ENCODE peak calls at places on chromosomes 12 and 14, in nine cellular contexts. One of them, this sample, is unnamed.

GRCh38 chr14:100586520-100587247 is 533 bp downstream of the BEGAIN start:
- DNase-seq in amniotic stem cell: no peak
- DNase-seq in mesenteric fat pad: peak; percentile 83
- DNase-seq in fibroblast of the conjunctiva: no peak
- DNase-seq in CD8-positive, alpha-beta T cell: no peak
- DNase-seq in AG04449: no peak
- DNase-seq in H54: peak; percentile 87
- DNase-seq in smooth muscle cell of the brain vasculature: no peak
- DNase-seq in activated CD8-positive, alpha-beta memory T cell treated with anti-CD3 and anti-CD28 coated beads for 24 hours: peak; percentile 64
- DNase-seq in this sample: no peak

GRCh38 chr14:53630336-53630735 is 326.3 kb downstream of the BMP4 start:
- DNase-seq in amniotic stem cell: no peak
- DNase-seq in mesenteric fat pad: no peak
- DNase-seq in fibroblast of the conjunctiva: no peak
- DNase-seq in CD8-positive, alpha-beta T cell: no peak
- DNase-seq in AG04449: no peak
- DNase-seq in H54: no peak
- DNase-seq in smooth muscle cell of the brain vasculature: no peak
- DNase-seq in activated CD8-positive, alpha-beta memory T cell treated with anti-CD3 and anti-CD28 coated beads for 24 hours: no peak
- DNase-seq in this sample: no peak

GRCh38 chr14:75689012-75689411 is 28.0 kb downstream of the TTLL5 start:
- DNase-seq in amniotic stem cell: no peak
- DNase-seq in mesenteric fat pad: no peak
- DNase-seq in fibroblast of the conjunctiva: no peak
- DNase-seq in CD8-positive, alpha-beta T cell: no peak
- DNase-seq in AG04449: no peak
- DNase-seq in H54: no peak
- DNase-seq in smooth muscle cell of the brain vasculature: no peak
- DNase-seq in activated CD8-positive, alpha-beta memory T cell treated with anti-CD3 and anti-CD28 coated beads for 24 hours: no peak
- DNase-seq in this sample: no peak

GRCh38 chr12:87233636-87234035 is 795.6 kb downstream of the C12orf50 start:
- DNase-seq in amniotic stem cell: no peak
- DNase-seq in mesenteric fat pad: no peak
- DNase-seq in fibroblast of the conjunctiva: no peak
- DNase-seq in CD8-positive, alpha-beta T cell: no peak
- DNase-seq in AG04449: no peak
- DNase-seq in H54: no peak
- DNase-seq in smooth muscle cell of the brain vasculature: no peak
- DNase-seq in activated CD8-positive, alpha-beta memory T cell treated with anti-CD3 and anti-CD28 coated beads for 24 hours: no peak
- DNase-seq in this sample: no peak

GRCh38 chr12:86429824-86430223 is 173.6 kb upstream of the MGAT4C start:
- DNase-seq in amniotic stem cell: no peak
- DNase-seq in mesenteric fat pad: no peak
- DNase-seq in fibroblast of the conjunctiva: no peak
- DNase-seq in CD8-positive, alpha-beta T cell: no peak
- DNase-seq in AG04449: no peak
- DNase-seq in H54: no peak
- DNase-seq in smooth muscle cell of the brain vasculature: no peak
- DNase-seq in activated CD8-positive, alpha-beta memory T cell treated with anti-CD3 and anti-CD28 coated beads for 24 hours: no peak
- DNase-seq in this sample: no peak

GRCh38 chr12:109098142-109098652 is 800 bp downstream of the UNG start:
- DNase-seq in amniotic stem cell: no peak
- DNase-seq in mesenteric fat pad: peak; percentile 91
- DNase-seq in fibroblast of the conjunctiva: peak; percentile 44
- DNase-seq in CD8-positive, alpha-beta T cell: peak; percentile 36
- DNase-seq in AG04449: no peak
- DNase-seq in H54: peak; percentile 27
- DNase-seq in smooth muscle cell of the brain vasculature: no peak
- DNase-seq in activated CD8-positive, alpha-beta memory T cell treated with anti-CD3 and anti-CD28 coated beads for 24 hours: no peak
- DNase-seq in this sample: no peak

GRCh38 chr14:100409016-100409385 is 85.9 kb downstream of the SLC25A47 start:
- DNase-seq in amniotic stem cell: no peak
- DNase-seq in mesenteric fat pad: peak; percentile 65
- DNase-seq in fibroblast of the conjunctiva: no peak
- DNase-seq in CD8-positive, alpha-beta T cell: no peak
- DNase-seq in AG04449: no peak
- DNase-seq in H54: no peak
- DNase-seq in smooth muscle cell of the brain vasculature: no peak
- DNase-seq in activated CD8-positive, alpha-beta memory T cell treated with anti-CD3 and anti-CD28 coated beads for 24 hours: no peak
- DNase-seq in this sample: no peak

GRCh38 chr12:40745386-40745785 is 53.1 kb downstream of the CNTN1 start:
- DNase-seq in amniotic stem cell: no peak
- DNase-seq in mesenteric fat pad: no peak
- DNase-seq in fibroblast of the conjunctiva: no peak
- DNase-seq in CD8-positive, alpha-beta T cell: no peak
- DNase-seq in AG04449: no peak
- DNase-seq in H54: no peak
- DNase-seq in smooth muscle cell of the brain vasculature: no peak
- DNase-seq in activated CD8-positive, alpha-beta memory T cell treated with anti-CD3 and anti-CD28 coated beads for 24 hours: no peak
- DNase-seq in this sample: no peak

GRCh38 chr14:99728231-99728920 is 44.3 kb downstream of the CYP46A1 start:
- DNase-seq in amniotic stem cell: no peak
- DNase-seq in mesenteric fat pad: peak; percentile 78
- DNase-seq in fibroblast of the conjunctiva: no peak
- DNase-seq in CD8-positive, alpha-beta T cell: no peak
- DNase-seq in AG04449: no peak
- DNase-seq in H54: no peak
- DNase-seq in smooth muscle cell of the brain vasculature: no peak
- DNase-seq in activated CD8-positive, alpha-beta memory T cell treated with anti-CD3 and anti-CD28 coated beads for 24 hours: no peak
- DNase-seq in this sample: no peak

GRCh38 chr12:75489187-75489586 is 8.6 kb downstream of the GLIPR1 start:
- DNase-seq in amniotic stem cell: no peak
- DNase-seq in mesenteric fat pad: no peak
- DNase-seq in fibroblast of the conjunctiva: no peak
- DNase-seq in CD8-positive, alpha-beta T cell: no peak
- DNase-seq in AG04449: no peak
- DNase-seq in H54: no peak
- DNase-seq in smooth muscle cell of the brain vasculature: no peak
- DNase-seq in activated CD8-positive, alpha-beta memory T cell treated with anti-CD3 and anti-CD28 coated beads for 24 hours: no peak
- DNase-seq in this sample: no peak

GRCh38 chr12:6697584-6698351 is 2.8 kb downstream of the PIANP start:
- DNase-seq in amniotic stem cell: peak; percentile 17
- DNase-seq in mesenteric fat pad: no peak
- DNase-seq in fibroblast of the conjunctiva: peak; percentile 28
- DNase-seq in CD8-positive, alpha-beta T cell: no peak
- DNase-seq in AG04449: no peak
- DNase-seq in H54: peak; percentile 85
- DNase-seq in smooth muscle cell of the brain vasculature: no peak
- DNase-seq in activated CD8-positive, alpha-beta memory T cell treated with anti-CD3 and anti-CD28 coated beads for 24 hours: no peak
- DNase-seq in this sample: no peak